ENCODE peak calls at places on chromosomes 6 and 20, in five cellular contexts. W is esophagus squamous epithelium; E is aorta; M is naive thymus-derived CD4-positive, alpha-beta T cell; H is fibroblast of villous mesenchyme. Q is an unnamed sample.

GRCh38 chr20:38057351-38057972 is 23.9 kb downstream of the RPRD1B start:
- DNase-seq in E (peak; percentile 95), W (no peak), H (peak; percentile 80), M (peak; percentile 68), Q (no peak)

GRCh38 chr6:47727391-47727790 is 29.0 kb downstream of the ADGRF4 start:
- DNase-seq in H (peak; percentile 19), M (no peak), E (no peak), W (no peak), Q (no peak)

GRCh38 chr20:51481311-51481997 is 61.1 kb downstream of the NFATC2 start:
- DNase-seq in M (no peak), H (no peak), W (no peak), E (no peak), Q (no peak)

GRCh38 chr20:17856024-17856564 is 112.5 kb downstream of the SNX5 start:
- DNase-seq in W (no peak), M (no peak), H (peak; percentile 80), E (no peak), Q (no peak)

GRCh38 chr20:53216856-53217576 is 244.9 kb downstream of the TSHZ2 start:
- DNase-seq in M (peak; percentile 86), E (peak; percentile 89), H (peak; percentile 19), W (peak; percentile 1), Q (no peak)

GRCh38 chr6:5260661-5261544 is at the start of the genes FARS2 and LYRM4:
- DNase-seq in W (peak; percentile 74), E (peak; percentile 96), H (peak; percentile 86), M (peak; percentile 99), Q (peak; percentile 47)

GRCh38 chr20:60206259-60206658 is 248.0 kb downstream of the CDH26 start:
- DNase-seq in E (no peak), M (no peak), W (no peak), H (peak; percentile 32), Q (no peak)

GRCh38 chr6:128422200-128422599 is 98.2 kb downstream of the PTPRK start:
- DNase-seq in W (no peak), M (no peak), H (no peak), E (no peak), Q (no peak)

GRCh38 chr6:33770116-33770832 is 18.7 kb downstream of the LEMD2 start:
- DNase-seq in H (no peak), W (no peak), M (no peak), E (no peak), Q (no peak)

GRCh38 chr6:111720931-111721496 is 115.3 kb upstream of the TRAF3IP2 start:
- DNase-seq in E (no peak), W (no peak), M (no peak), H (no peak), Q (no peak)

GRCh38 chr6:73309534-73309783 is 44.6 kb downstream of the DPPA5 start:
- DNase-seq in M (no peak), W (no peak), E (no peak), H (no peak), Q (no peak)

GRCh38 chr20:60867589-60867988 is 384.5 kb upstream of the CDH4 start:
- DNase-seq in H (no peak), W (no peak), E (no peak), M (no peak), Q (no peak)

GRCh38 chr20:56761393-56761792 is 132.3 kb downstream of the TFAP2C start:
- DNase-seq in H (no peak), W (no peak), E (no peak), M (no peak), Q (no peak)

GRCh38 chr20:41617059-41617921 is 887 bp downstream of the CHD6 start:
- DNase-seq in E (peak; percentile 83), W (no peak), H (peak; percentile 36), M (peak; percentile 47), Q (no peak)

GRCh38 chr20:41475507-41475906 is 108.9 kb upstream of the EMILIN3 start:
- DNase-seq in M (no peak), W (no peak), H (no peak), E (no peak), Q (no peak)

GRCh38 chr6:107819976-107820551 is 4.0 kb downstream of the SCML4 start:
- DNase-seq in W (no peak), M (peak; percentile 53), E (no peak), H (no peak), Q (no peak)
- H3K4me3 ChIP-seq in W (no peak overlapping the region), M (peak overlapping the region; percentile 76), E (no peak overlapping the region), H (peak overlapping the region; percentile 10), Q (no peak overlapping the region)

GRCh38 chr6:132400641-132401119 is 595 bp downstream of the MOXD1 start:
- DNase-seq in E (no peak), W (no peak), H (peak; percentile 11), M (no peak), Q (no peak)
- H3K4me3 ChIP-seq in E (peak overlapping the region; percentile 60), W (peak overlapping the region; percentile 70), H (peak overlapping the region; percentile 69), M (no peak overlapping the region), Q (peak overlapping the region; percentile 71)

GRCh38 chr6:165662041-165662491 is 975 bp downstream of the PDE10A start:
- DNase-seq in E (peak; percentile 77), W (no peak), H (peak; percentile 41), M (no peak), Q (no peak)
- H3K4me3 ChIP-seq in E (peak overlapping the region; percentile 88), W (peak overlapping the region; percentile 31), H (peak overlapping the region; percentile 66), M (no peak overlapping the region), Q (peak overlapping the region; percentile 55)

GRCh38 chr6:31663961-31664789 is 622 bp downstream of the GPANK1 start:
- DNase-seq in M (no peak), E (peak; percentile 83), H (peak; percentile 80), W (no peak), Q (no peak)

GRCh38 chr6:31663087-31663960 is 1.5 kb downstream of the GPANK1 start:
- DNase-seq in E (no peak), M (no peak), W (no peak), H (no peak), Q (no peak)

GRCh38 chr6:31665501-31666336 is at the start of gene CSNK2B:
- DNase-seq in E (peak; percentile 99), W (peak; percentile 93), M (peak; percentile 95), H (peak; percentile 97), Q (peak; percentile 91)

GRCh38 chr6:31664790-31665500 is at the start of gene GPANK1:
- DNase-seq in E (peak; percentile 94), W (peak; percentile 70), H (peak; percentile 97), M (peak; percentile 87), Q (peak; percentile 70)

DNA sequence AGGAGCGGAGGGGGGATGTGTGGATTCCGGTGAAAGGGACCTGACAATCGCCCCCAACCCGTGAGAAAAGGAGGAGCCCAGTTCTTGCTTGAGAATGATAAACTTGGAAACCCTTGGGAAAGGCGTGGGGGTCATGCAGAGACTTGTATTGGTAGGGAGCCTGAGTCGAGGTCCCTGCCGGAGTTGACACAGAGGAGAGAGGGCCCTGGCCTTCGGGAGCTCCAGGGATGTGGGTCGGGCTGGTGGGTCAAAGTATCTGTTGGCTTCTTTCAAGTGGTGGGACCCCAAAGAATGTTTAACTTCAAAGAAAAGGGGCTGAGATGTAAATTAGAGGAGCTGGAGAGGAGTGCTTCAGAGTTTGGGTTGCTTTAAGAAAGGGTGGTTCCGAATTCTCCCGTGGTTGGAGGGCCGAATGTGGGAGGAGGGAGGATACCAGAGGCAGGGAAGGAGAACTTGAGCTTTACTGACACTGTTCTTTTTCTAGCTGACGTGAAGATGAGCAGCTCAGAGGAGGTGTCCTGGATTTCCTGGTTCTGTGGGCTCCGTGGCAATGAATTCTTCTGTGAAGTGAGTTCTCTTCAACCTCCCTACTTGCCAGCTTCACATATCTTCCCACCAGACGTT is 569 bp downstream of the CSNK2B start:
- DNase-seq in M (no peak), W (no peak), E (no peak), H (no peak), Q (no peak)
- H3K4me3 ChIP-seq in M (peak overlapping the region; percentile 91), W (peak overlapping the region; percentile 84), E (peak overlapping the region; percentile 55), H (peak overlapping the region; percentile 96), Q (peak overlapping the region; percentile 94)

GRCh38 chr6:101513181-101513580 is 119.7 kb downstream of the GRIK2 start:
- DNase-seq in M (no peak), E (no peak), W (no peak), H (no peak), Q (no peak)
- H3K4me3 ChIP-seq in M (no peak overlapping the region), E (no peak overlapping the region), W (no peak overlapping the region), H (no peak overlapping the region), Q (no peak overlapping the region)

GRCh38 chr20:62358728-62359490 is 8.2 kb downstream of the LAMA5 start:
- DNase-seq in W (no peak), H (no peak), M (no peak), E (peak; percentile 83), Q (no peak)
- H3K4me3 ChIP-seq in W (no peak overlapping the region), H (no peak overlapping the region), M (no peak overlapping the region), E (no peak overlapping the region), Q (no peak overlapping the region)

DNA sequence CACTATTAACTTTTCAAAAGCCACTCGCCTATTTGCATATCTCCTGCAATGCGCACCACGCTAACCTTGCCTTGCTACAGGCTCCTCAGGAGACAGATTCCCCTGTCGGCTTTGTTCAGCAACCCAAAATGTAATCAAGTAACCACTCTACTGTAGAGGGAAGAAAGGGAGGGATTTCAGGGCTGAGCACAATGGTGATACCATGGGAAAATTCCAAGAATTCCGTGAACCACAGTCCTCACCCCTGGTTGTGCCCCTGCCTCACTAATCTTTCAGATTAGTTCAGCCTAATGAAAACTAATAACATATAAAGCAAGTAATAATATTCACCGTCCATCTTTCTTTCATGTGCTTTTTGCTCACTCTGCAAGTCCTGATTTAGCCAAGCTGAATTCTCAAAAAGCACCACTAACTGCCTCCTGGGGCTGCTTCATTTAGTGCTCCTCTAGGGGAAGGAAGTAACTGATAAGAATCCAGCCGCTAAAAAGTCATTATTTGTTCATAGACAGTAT is 6.6 kb downstream of the CITED2 start:
- DNase-seq in M (no peak), W (no peak), E (no peak), H (peak; percentile 43), Q (peak; percentile 91)
- H3K4me3 ChIP-seq in M (no peak overlapping the region), W (no peak overlapping the region), E (no peak overlapping the region), H (no peak overlapping the region), Q (no peak overlapping the region)

Q was measured in retinal pigment epithelial cell.